ENCODE peak calls at places on chromosomes 13 and 19, in four cellular contexts. T, D, V and K are unnamed samples.
A peak's percentile ranks its signal among the peaks of the same experiment; 100 is the strongest.

GRCh38 chr19:42563352-42564210 is 31.1 kb downstream of the CEACAM8 start:
- DNase-seq in T (no peak), D (peak; percentile 43), V (peak; percentile 61), K (peak; percentile 74)

GRCh38 chr13:77565635-77566034 is 30.1 kb downstream of the SCEL start:
- DNase-seq in T (no peak), D (peak; percentile 57), V (peak; percentile 61), K (peak; percentile 58)

GRCh38 chr13:105598551-105598950 is 936.9 kb downstream of the EFNB2 start:
- DNase-seq in T (peak; percentile 42), D (peak; percentile 17), V (no peak), K (peak; percentile 76)

GRCh38 chr19:13396256-13397080 is 109.8 kb downstream of the CACNA1A start:
- DNase-seq in T (no peak), D (peak; percentile 93), V (peak; percentile 40), K (peak; percentile 85)

GRCh38 chr19:50922316-50922853 is 11.2 kb upstream of the KLK4 start:
- DNase-seq in T (no peak), D (peak; percentile 78), V (peak; percentile 83), K (peak; percentile 87)

GRCh38 chr13:29081036-29081435 is 260.9 kb downstream of the MTUS2 start:
- DNase-seq in T (no peak), D (no peak), V (no peak), K (no peak)

GRCh38 chr19:58562126-58563033 is 4.0 kb upstream of the UBE2M start:
- DNase-seq in T (no peak), D (peak; percentile 41), V (peak; percentile 68), K (peak; percentile 73)

GRCh38 chr13:79451500-79451962 is 29.4 kb upstream of the NDFIP2 start:
- DNase-seq in T (peak; percentile 74), D (peak; percentile 96), V (peak; percentile 78), K (peak; percentile 97)

GRCh38 chr19:10226376-10227214 is 4.5 kb downstream of the S1PR2 start:
- DNase-seq in T (no peak), D (peak; percentile 99), V (no peak), K (peak; percentile 91)

GRCh38 chr19:15264061-15264932 is 32.0 kb upstream of the EPHX3 start:
- DNase-seq in T (no peak), D (peak; percentile 74), V (peak; percentile 55), K (peak; percentile 80)

GRCh38 chr13:103250071-103250470 is 183.9 kb upstream of the SLC10A2 start:
- DNase-seq in T (no peak), D (no peak), V (no peak), K (no peak)

GRCh38 chr19:43818500-43818899 is 8.6 kb upstream of the ZNF283 start:
- DNase-seq in T (no peak), D (no peak), V (peak; percentile 94), K (no peak)

GRCh38 chr19:43814663-43815352 is 12.3 kb upstream of the ZNF283 start:
- DNase-seq in T (no peak), D (no peak), V (peak; percentile 82), K (no peak)

GRCh38 chr19:43820861-43821215 is 6.3 kb upstream of the ZNF283 start:
- DNase-seq in T (no peak), D (no peak), V (no peak), K (no peak)

GRCh38 chr19:43820098-43820860 is 6.8 kb upstream of the ZNF283 start:
- DNase-seq in T (no peak), D (peak; percentile 55), V (peak; percentile 62), K (peak; percentile 85)
- H3K4me3 ChIP-seq in T (peak overlapping the region; percentile 62), D (peak overlapping the region; percentile 43), V (peak overlapping the region; percentile 61), K (peak overlapping the region; percentile 38)

GRCh38 chr13:43132228-43132627 is 108.8 kb downstream of the DNAJC15 start:
- DNase-seq in T (no peak), D (peak; percentile 42), V (peak; percentile 80), K (peak; percentile 37)
- TF ChIP-seq CTCF in T (peak; percentile 10), D (peak; percentile 27), V (peak; percentile 64), K (peak; percentile 11)

DNA sequence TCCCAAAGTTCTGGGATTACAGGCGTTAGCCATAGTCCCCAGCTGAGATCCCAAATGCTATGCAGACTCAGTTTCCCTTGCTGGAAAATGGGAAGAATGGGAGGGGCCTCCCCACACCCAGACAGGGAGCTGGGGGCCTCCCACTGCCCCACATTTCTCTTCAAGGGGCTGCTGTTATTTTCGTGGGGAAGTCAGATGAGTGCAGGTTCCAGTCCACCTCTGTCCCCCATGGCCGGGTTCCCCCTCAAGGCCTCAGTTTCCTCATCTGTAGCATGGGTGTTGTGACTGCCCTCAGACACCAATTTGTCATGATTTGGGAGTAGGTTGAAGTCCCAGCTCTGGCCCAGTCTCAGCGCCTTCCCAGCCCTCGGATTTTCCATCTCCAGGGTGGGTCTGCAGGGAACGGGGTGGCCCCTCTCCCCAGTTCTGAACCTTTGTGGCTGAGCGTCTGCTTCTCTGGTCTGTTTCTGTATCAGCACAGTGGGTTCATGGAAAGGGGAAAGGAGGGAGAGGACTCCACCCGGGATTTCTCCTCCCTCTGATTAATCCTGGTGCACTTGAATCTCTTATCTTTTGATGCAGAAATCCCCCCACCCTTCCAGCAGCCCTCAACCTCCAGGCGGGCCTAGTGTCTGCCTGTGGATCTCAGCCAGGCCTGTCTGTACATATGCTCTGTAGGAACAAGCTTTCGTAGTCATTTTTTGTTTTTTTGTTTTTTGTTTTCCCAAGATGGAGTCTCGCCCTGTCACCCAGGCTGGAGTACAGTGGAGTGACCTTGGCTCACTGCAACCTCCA is 12.2 kb downstream of the NFIC start:
- DNase-seq in T (no peak), D (no peak), V (no peak), K (no peak)
- H3K4me3 ChIP-seq in T (no peak overlapping the region), D (no peak overlapping the region), V (no peak overlapping the region), K (no peak overlapping the region)

DNA sequence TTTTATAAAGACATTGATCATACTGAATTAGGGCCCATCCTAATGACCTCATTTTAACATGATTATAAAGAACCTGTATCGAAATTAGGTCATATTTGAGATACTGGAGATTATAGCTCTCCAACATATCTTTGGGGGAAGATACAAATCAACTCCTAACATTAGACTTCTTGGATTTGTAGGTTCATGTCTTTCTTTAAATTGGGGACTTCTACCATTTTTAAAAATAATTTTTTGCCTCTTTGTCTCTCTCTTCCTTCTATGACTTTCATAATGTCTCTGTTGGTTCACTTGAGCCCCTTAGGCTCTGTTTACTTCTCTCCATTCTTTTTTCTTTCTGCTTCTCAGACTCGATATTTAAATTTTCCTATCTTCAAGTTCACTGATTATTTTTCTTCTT is 57.2 kb downstream of the RNF17 start:
- DNase-seq in T (no peak), D (no peak), V (no peak), K (no peak)
- TF ChIP-seq CTCF in T (no peak), D (no peak), V (no peak), K (no peak)

GRCh38 chr19:18172331-18173053 is 1.1 kb upstream of the IFI30 start:
- DNase-seq in T (no peak), D (no peak), V (no peak), K (no peak)
- H3K4me3 ChIP-seq in T (no peak overlapping the region), D (no peak overlapping the region), V (no peak overlapping the region), K (no peak overlapping the region)